ENCODE peak calls at places on chromosome 13, in four cellular contexts. G, V, K and C are unnamed samples.

GRCh38 chr13:92029641-92030040 is 631.2 kb downstream of the GPC5 start:
- DNase-seq in G (no peak), V (no peak), K (no peak), C (no peak)

GRCh38 chr13:39603424-39603947 is 493 bp upstream of the LHFPL6 start:
- DNase-seq in G (no peak), V (no peak), K (peak), C (no peak)

GRCh38 chr13:44756411-44756810 is 180.3 kb upstream of the TSC22D1 start:
- DNase-seq in G (no peak), V (no peak), K (no peak), C (no peak)

GRCh38 chr13:60043262-60043661 is 120.5 kb downstream of the DIAPH3 start:
- DNase-seq in G (no peak), V (no peak), K (peak), C (no peak)

GRCh38 chr13:29594710-29595379 is 643 bp downstream of the SLC7A1 start:
- DNase-seq in G (peak), V (no peak), K (peak), C (peak)

GRCh38 chr13:28558567-28558966 is 63.6 kb upstream of the FLT1 start:
- DNase-seq in G (no peak), V (no peak), K (no peak), C (no peak)

GRCh38 chr13:113882266-113882627 is 18.4 kb upstream of the GAS6 start:
- DNase-seq in G (no peak), V (no peak), K (no peak), C (peak)

GRCh38 chr13:95375706-95376105 is 74.5 kb upstream of the ABCC4 start:
- DNase-seq in G (no peak), V (no peak), K (no peak), C (no peak)

GRCh38 chr13:93784191-93784590 is 557.6 kb downstream of the GPC6 start:
- DNase-seq in G (no peak), V (no peak), K (no peak), C (no peak)

GRCh38 chr13:106349080-106349841 is 186.2 kb downstream of the EFNB2 start:
- DNase-seq in G (peak), V (no peak), K (no peak), C (no peak)

GRCh38 chr13:104534847-104535246 is 1468.6 kb upstream of the SLC10A2 start:
- DNase-seq in G (no peak), V (no peak), K (no peak), C (peak)

GRCh38 chr13:40983725-40984669 is 35.1 kb downstream of the ELF1 start:
- DNase-seq in G (no peak), V (no peak), K (peak), C (no peak)

GRCh38 chr13:30165791-30166190 is 141.6 kb downstream of the KATNAL1 start:
- DNase-seq in G (no peak), V (no peak), K (peak), C (no peak)

GRCh38 chr13:39777527-39778061 is 122.1 kb downstream of the COG6 start:
- DNase-seq in G (no peak), V (no peak), K (peak), C (peak)

GRCh38 chr13:27528908-27529307 is 78.5 kb upstream of the MTIF3 start:
- DNase-seq in G (no peak), V (no peak), K (no peak), C (no peak)

GRCh38 chr13:109509154-109509905 is 277.1 kb downstream of the IRS2 start:
- DNase-seq in G (no peak), V (no peak), K (peak), C (no peak)

GRCh38 chr13:108494991-108495661 is 134.3 kb upstream of the MYO16 start:
- DNase-seq in G (no peak), V (no peak), K (peak), C (no peak)

GRCh38 chr13:97448503-97449251 is 14.7 kb downstream of the RAP2A start:
- DNase-seq in G (no peak), V (no peak), K (no peak), C (no peak)

GRCh38 chr13:98443329-98443728 is 133.6 kb downstream of the STK24 start:
- DNase-seq in G (no peak), V (no peak), K (peak), C (no peak)

GRCh38 chr13:113050856-113051431 is 54.6 kb upstream of the F7 start:
- DNase-seq in G (no peak), V (no peak), K (no peak), C (no peak)

GRCh38 chr13:51728972-51729371 is 75.0 kb downstream of the DHRS12 start:
- DNase-seq in G (no peak), V (no peak), K (peak), C (no peak)

GRCh38 chr13:26914624-26915023 is 154.0 kb upstream of the GPR12 start:
- DNase-seq in G (no peak), V (no peak), K (no peak), C (peak)

GRCh38 chr13:75202981-75203380 is 279.0 kb downstream of the TBC1D4 start:
- DNase-seq in G (no peak), V (no peak), K (peak), C (no peak)

GRCh38 chr13:46885018-46885417 is 11.8 kb downstream of the HTR2A start:
- DNase-seq in G (no peak), V (no peak), K (peak), C (no peak)

GRCh38 chr13:43196171-43196611 is 172.8 kb downstream of the DNAJC15 start:
- DNase-seq in G (no peak), V (no peak), K (peak), C (no peak)